ENCODE peak calls at places on chromosome 11, in nine cellular contexts. U is K562, W is HCT116, P is GM23338, J is HL-60, Q is HepG2, V is Panc1, B is GM12878, H is SK-N-SH. M is an unnamed sample.

GRCh38 chr11:124798991-124799383 is 1.2 kb downstream of the MSANTD2 start:
- DNase-seq in B (no peak), U (no peak), V (no peak), Q (no peak), J (no peak), P (peak; percentile 56), W (no peak), H (peak; percentile 9), M (no peak)

GRCh38 chr11:44138286-44138685 is 42.8 kb downstream of the EXT2 start:
- DNase-seq in Q (no peak), W (no peak), P (no peak), J (no peak), U (no peak), V (no peak), B (no peak), H (no peak), M (no peak)

GRCh38 chr11:116852261-116853125 is 15.1 kb upstream of the APOA1 start:
- DNase-seq in J (no peak), B (no peak), V (no peak), P (no peak), U (no peak), H (no peak), Q (no peak), W (no peak), M (no peak)

GRCh38 chr11:64742940-64743590 is 877 bp downstream of the RASGRP2 start:
- DNase-seq in U (peak; percentile 91), Q (no peak), B (no peak), J (peak; percentile 87), P (peak; percentile 70), H (peak; percentile 93), V (no peak), W (no peak), M (peak; percentile 48)

GRCh38 chr11:22130462-22131053 is 62.3 kb upstream of the ANO5 start:
- DNase-seq in P (peak; percentile 64), H (peak; percentile 23), U (no peak), Q (no peak), J (no peak), B (no peak), V (no peak), W (no peak), M (no peak)

GRCh38 chr11:65439331-65440181 is 17.0 kb downstream of the NEAT1 start:
- DNase-seq in J (no peak), Q (no peak), W (no peak), P (no peak), B (no peak), V (no peak), H (no peak), U (peak; percentile 13), M (peak; percentile 33)

GRCh38 chr11:44601471-44602370 is 36.3 kb downstream of the CD82 start:
- DNase-seq in V (no peak), Q (no peak), H (no peak), U (no peak), P (no peak), W (no peak), J (no peak), B (no peak), M (no peak)

GRCh38 chr11:107018902-107019493 is 722 bp upstream of the GUCY1A2 start:
- DNase-seq in W (no peak), P (peak; percentile 91), U (no peak), J (peak; percentile 60), Q (peak; percentile 20), V (no peak), B (no peak), H (peak; percentile 46), M (peak; percentile 32)

GRCh38 chr11:624705-625635 is at the start of gene CDHR5:
- DNase-seq in V (no peak), W (no peak), P (no peak), Q (peak; percentile 41), J (no peak), B (no peak), H (no peak), U (no peak), M (no peak)

GRCh38 chr11:120258661-120259060 is 18.7 kb downstream of the POU2F3 start:
- DNase-seq in V (no peak), J (no peak), H (no peak), B (no peak), U (no peak), Q (no peak), P (no peak), W (no peak), M (no peak)

GRCh38 chr11:115961168-115962003 is 457.2 kb upstream of the CADM1 start:
- DNase-seq in V (no peak), W (no peak), U (no peak), P (no peak), Q (no peak), J (no peak), H (no peak), B (no peak), M (no peak)

GRCh38 chr11:68870470-68870869 is 28.8 kb upstream of the CPT1A start:
- DNase-seq in W (no peak), B (no peak), Q (no peak), H (no peak), U (no peak), P (peak; percentile 35), J (peak; percentile 11), V (no peak), M (no peak)

GRCh38 chr11:85094795-85095194 is 532.3 kb downstream of the DLG2 start:
- DNase-seq in P (no peak), V (no peak), W (no peak), B (no peak), J (no peak), H (no peak), Q (no peak), U (no peak), M (no peak)

GRCh38 chr11:94424662-94425061 is 23.4 kb upstream of the GPR83 start:
- DNase-seq in H (no peak), Q (no peak), V (no peak), B (no peak), U (no peak), W (no peak), J (no peak), P (no peak), M (no peak)

GRCh38 chr11:44779736-44780520 is 53.2 kb downstream of the TSPAN18 start:
- DNase-seq in H (no peak), Q (no peak), P (no peak), W (no peak), B (no peak), V (no peak), J (no peak), U (no peak), M (no peak)

GRCh38 chr11:120130991-120131760 is 6.7 kb downstream of the TRIM29 start:
- DNase-seq in B (no peak), P (no peak), H (no peak), Q (no peak), U (no peak), W (no peak), V (no peak), J (no peak), M (no peak)

GRCh38 chr11:76670475-76671235 is at the start of gene LRRC32:
- DNase-seq in U (peak; percentile 83), Q (no peak), B (no peak), P (peak; percentile 62), V (no peak), J (no peak), H (peak; percentile 87), W (no peak), M (no peak)

GRCh38 chr11:114040706-114041211 is 18.8 kb upstream of the ZBTB16 start:
- DNase-seq in B (no peak), V (no peak), J (no peak), Q (peak; percentile 27), U (no peak), H (no peak), P (no peak), W (no peak), M (peak; percentile 36)

GRCh38 chr11:125618383-125618782 is 6.6 kb upstream of the CHEK1 start:
- DNase-seq in W (no peak), Q (no peak), V (no peak), B (no peak), P (no peak), H (no peak), J (no peak), U (no peak), M (no peak)

GRCh38 chr11:81033779-81034550 is 1593.1 kb upstream of the TENM4 start:
- DNase-seq in W (no peak), V (no peak), U (no peak), B (no peak), J (no peak), Q (no peak), P (no peak), H (no peak), M (no peak)

GRCh38 chr11:94910779-94911178 is 62.6 kb downstream of the CWC15 start:
- DNase-seq in B (no peak), U (no peak), V (no peak), H (no peak), Q (no peak), W (no peak), P (no peak), J (no peak), M (no peak)

GRCh38 chr11:105000167-105000566 is 22.8 kb downstream of the CASP5 start:
- DNase-seq in W (peak; percentile 37), B (no peak), V (no peak), Q (peak; percentile 71), U (no peak), H (no peak), P (peak; percentile 50), J (no peak), M (peak; percentile 31)
- TF ChIP-seq REST in W (no peak), B (no peak), V (no peak), Q (no peak), U (no peak), H (no peak), P (no peak), J (no peak), M (no peak)

GRCh38 chr11:30917859-30918478 is 331.8 kb upstream of the MPPED2 start:
- DNase-seq in P (peak; percentile 82), Q (peak; percentile 40), J (peak; percentile 19), B (no peak), U (peak; percentile 29), H (peak; percentile 36), W (peak; percentile 27), V (peak; percentile 17), M (peak; percentile 6)
- TF ChIP-seq REST in P (no peak), Q (no peak), J (no peak), B (no peak), U (no peak), H (no peak), W (no peak), V (no peak), M (no peak)

DNA sequence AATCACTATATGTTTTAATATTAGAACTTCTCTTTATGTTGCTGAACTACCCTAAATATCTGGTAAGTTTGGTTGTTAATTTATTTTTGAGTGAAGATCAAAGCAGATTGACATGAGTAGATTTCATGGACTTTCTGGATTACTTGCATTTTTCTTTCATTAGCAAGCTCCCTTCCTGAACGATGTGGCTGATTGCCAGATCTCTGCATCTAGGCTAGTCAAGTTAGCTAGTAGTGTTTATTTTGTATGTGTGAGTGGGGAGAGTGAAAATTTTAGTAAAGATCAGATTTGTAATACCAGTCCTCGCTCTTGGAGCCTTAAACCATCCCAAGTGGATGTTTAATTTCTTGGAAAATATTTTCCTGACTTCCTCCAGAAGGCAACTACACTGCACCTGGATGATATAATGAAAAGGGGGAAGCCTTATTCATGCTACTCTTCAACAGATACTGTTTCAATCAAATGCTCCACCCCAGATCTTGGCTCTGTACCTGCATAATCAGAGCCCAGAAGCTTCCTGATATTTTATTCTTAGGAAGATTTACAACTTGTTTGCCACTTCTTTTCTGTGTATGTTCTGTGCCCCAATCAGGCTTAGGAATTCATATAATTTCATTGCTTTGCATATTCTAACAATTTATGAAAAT is 143.2 kb upstream of the GRIA4 start:
- DNase-seq in P (no peak), J (no peak), H (no peak), V (no peak), Q (peak; percentile 4), U (no peak), B (no peak), W (peak; percentile 16), M (no peak)
- TF ChIP-seq REST in P (no peak), J (no peak), H (no peak), V (no peak), Q (no peak), U (no peak), B (no peak), W (no peak), M (no peak)

GRCh38 chr11:87300640-87301381 is 263.1 kb downstream of the TMEM135 start:
- DNase-seq in V (no peak), U (no peak), W (no peak), H (no peak), Q (no peak), B (no peak), P (no peak), J (no peak), M (no peak)
- TF ChIP-seq REST in V (no peak), U (no peak), W (no peak), H (no peak), Q (no peak), B (no peak), P (no peak), J (no peak), M (no peak)